ENCODE peak calls at places on chromosomes 3 and 15, in five cellular contexts. F is left kidney, M is IMR-90, C is GM12891, R is AG08395. V is an unnamed sample.

GRCh38 chr3:166177130-166177529 is 339.9 kb upstream of the BCHE start:
- DNase-seq in F (peak), M (no peak), C (no peak), R (no peak), V (no peak)

GRCh38 chr3:55416381-55416821 is 70.7 kb downstream of the WNT5A start:
- DNase-seq in F (peak), M (peak), C (no peak), R (peak), V (peak)

GRCh38 chr3:122183521-122183892 is at the start of gene CASR:
- DNase-seq in F (peak), M (no peak), C (no peak), R (no peak), V (no peak)

GRCh38 chr3:167110906-167111305 is 269.2 kb downstream of the ZBBX start:
- DNase-seq in F (peak), M (no peak), C (no peak), R (no peak), V (peak)

GRCh38 chr3:115790759-115791158 is 167.4 kb downstream of the GAP43 start:
- DNase-seq in F (no peak), M (peak), C (no peak), R (peak), V (peak)

GRCh38 chr3:48614044-48614443 is 4.6 kb upstream of the UQCRC1 start:
- DNase-seq in F (no peak), M (peak), C (no peak), R (peak), V (peak)

GRCh38 chr3:133821767-133822638 is 16.4 kb downstream of the SRPRB start:
- DNase-seq in F (peak), M (peak), C (no peak), R (peak), V (peak)

GRCh38 chr3:116337229-116337628 is 108.1 kb downstream of the LSAMP start:
- DNase-seq in F (no peak), M (no peak), C (no peak), R (no peak), V (no peak)

GRCh38 chr3:140848675-140849074 is 93.0 kb upstream of the SLC25A36 start:
- DNase-seq in F (no peak), M (no peak), C (no peak), R (no peak), V (no peak)

GRCh38 chr15:88769161-88769971 is 33.9 kb upstream of the ACAN start:
- DNase-seq in F (peak), M (peak), C (no peak), R (no peak), V (peak)

GRCh38 chr3:98136631-98137030 is 6.1 kb downstream of the OR5H1 start:
- DNase-seq in F (no peak), M (no peak), C (no peak), R (no peak), V (no peak)

GRCh38 chr3:2099779-2100191 is 1.1 kb downstream of the CNTN4 start:
- DNase-seq in F (peak), M (no peak), C (no peak), R (no peak), V (no peak)

GRCh38 chr3:151777880-151778279 is 36.0 kb upstream of the AADAC start:
- DNase-seq in F (peak), M (no peak), C (no peak), R (no peak), V (no peak)

GRCh38 chr3:195693428-195694216 is 27.2 kb upstream of the MUC20 start:
- DNase-seq in F (no peak), M (no peak), C (no peak), R (no peak), V (no peak)

GRCh38 chr3:48002787-48003186 is 13.4 kb downstream of the MAP4 start:
- DNase-seq in F (no peak), M (no peak), C (no peak), R (no peak), V (no peak)

GRCh38 chr3:122305818-122306621 is 19.0 kb upstream of the CSTA start:
- DNase-seq in F (peak), M (no peak), C (no peak), R (no peak), V (no peak)

GRCh38 chr15:40909662-40910625 is 15.7 kb downstream of the VPS18 start:
- DNase-seq in F (peak), M (no peak), C (no peak), R (peak), V (peak)

GRCh38 chr3:66431494-66431893 is 69.3 kb downstream of the LRIG1 start:
- DNase-seq in F (no peak), M (peak), C (no peak), R (peak), V (peak)

GRCh38 chr3:154584041-154584440 is 154.1 kb upstream of the GPR149 start:
- DNase-seq in F (no peak), M (no peak), C (no peak), R (no peak), V (no peak)

GRCh38 chr3:161323926-161324621 is 47.2 kb downstream of the SPTSSB start:
- DNase-seq in F (no peak), M (no peak), C (no peak), R (no peak), V (no peak)

GRCh38 chr3:98556164-98557130 is 24.7 kb downstream of the GPR15 start:
- DNase-seq in F (no peak), M (no peak), C (no peak), R (no peak), V (peak)

GRCh38 chr3:3170998-3171397 is 8.5 kb downstream of the CRBN start:
- DNase-seq in F (peak), M (peak), C (no peak), R (peak), V (peak)

GRCh38 chr3:45929042-45929679 is 14.1 kb upstream of the CXCR6 start:
- DNase-seq in F (peak), M (peak), C (peak), R (peak), V (peak)

GRCh38 chr3:52028572-52028971 is 27.8 kb downstream of the DUSP7 start:
- DNase-seq in F (no peak), M (peak), C (no peak), R (peak), V (no peak)

V was measured in cardiac fibroblast.